ENCODE peak calls at places on chromosomes 13 and 19, in six cellular contexts. K is NCI-H774; I is stimulated activated CD4-positive, alpha-beta T cell treated with anti-CD3 and anti-CD28 coated beads, Interleukin-1b, Interleukin-23, amount 100 ng/mL, for 1 hour; E is left colon; V is HEK293T; N is ascending aorta. Q is an unnamed sample.

GRCh38 chr13:24557121-24557520 is 44.5 kb upstream of the PARP4 start:
- DNase-seq in N (no peak), K (no peak), V (no peak), I (no peak), E (no peak), Q (no peak)

GRCh38 chr19:38037151-38037611 is 130.2 kb downstream of the SIPA1L3 start:
- DNase-seq in K (peak; percentile 84), N (no peak), V (no peak), E (no peak), I (no peak), Q (no peak)

GRCh38 chr13:21825186-21825585 is 154.3 kb downstream of the FGF9 start:
- DNase-seq in E (no peak), K (no peak), N (no peak), V (peak; percentile 30), I (no peak), Q (no peak)

GRCh38 chr13:39811696-39812095 is 156.2 kb downstream of the COG6 start:
- DNase-seq in N (no peak), K (no peak), E (no peak), V (peak; percentile 20), I (no peak), Q (no peak)

GRCh38 chr19:16366433-16367268 is 42.0 kb downstream of the KLF2 start:
- DNase-seq in I (no peak), E (no peak), N (no peak), K (no peak), V (no peak), Q (no peak)

GRCh38 chr19:15264061-15264932 is 32.0 kb upstream of the EPHX3 start:
- DNase-seq in I (peak; percentile 29), V (peak; percentile 75), E (peak; percentile 53), K (no peak), N (peak; percentile 89), Q (no peak)

GRCh38 chr13:73141292-73141771 is 82.5 kb downstream of the KLF5 start:
- DNase-seq in V (no peak), N (no peak), K (no peak), E (no peak), I (no peak), Q (no peak)

GRCh38 chr13:77810430-77810829 is 108.2 kb downstream of the EDNRB start:
- DNase-seq in K (no peak), I (no peak), V (peak; percentile 62), N (no peak), E (no peak), Q (no peak)

GRCh38 chr13:100734194-100734720 is 59.7 kb upstream of the TMTC4 start:
- DNase-seq in V (no peak), I (no peak), E (no peak), N (no peak), K (no peak), Q (no peak)

GRCh38 chr13:32409561-32410440 is 18.1 kb downstream of the N4BP2L1 start:
- DNase-seq in I (no peak), V (peak; percentile 27), N (peak; percentile 66), K (no peak), E (no peak), Q (no peak)

GRCh38 chr19:50326101-50326664 is 3.0 kb downstream of the KCNC3 start:
- DNase-seq in N (no peak), K (no peak), E (no peak), I (no peak), V (no peak), Q (no peak)

GRCh38 chr13:41562083-41562482 is 104.7 kb downstream of the RGCC start:
- DNase-seq in V (no peak), I (no peak), E (no peak), N (no peak), K (no peak), Q (no peak)

GRCh38 chr13:24178847-24179845 is 18.6 kb downstream of the SPATA13 start:
- DNase-seq in N (no peak), K (no peak), E (no peak), V (no peak), I (no peak), Q (no peak)